ENCODE peak calls at places on chromosomes 4 and X, in four cellular contexts. P is activated T-helper 1 cell treated with anti-CD3 and anti-CD28 coated beads, Interleukin-2, amount 50 U/mL, for 16 hours; M is SHP77; R is HEK293T. O is an unnamed sample.

GRCh38 chr4:100340534-100341364 is 150.5 kb upstream of the DDIT4L start:
- DNase-seq in P (no peak), M (no peak), R (no peak), O (no peak)

GRCh38 chrX:127276326-127276725 is 456.8 kb downstream of the PRR32 start:
- DNase-seq in P (no peak), M (no peak), R (no peak), O (no peak)

GRCh38 chr4:182855877-182856276 is 61.3 kb downstream of the DCTD start:
- DNase-seq in P (no peak), M (no peak), R (no peak), O (no peak)

GRCh38 chr4:118997601-118998000 is 108.9 kb downstream of the SYNPO2 start:
- DNase-seq in P (no peak), M (no peak), R (no peak), O (no peak)

GRCh38 chr4:16122784-16123183 is 39.0 kb upstream of the PROM1 start:
- DNase-seq in P (no peak), M (no peak), R (no peak), O (no peak)

GRCh38 chrX:110341189-110342035 is 17.2 kb upstream of the RTL9 start:
- DNase-seq in P (no peak), M (no peak), R (no peak), O (peak; percentile 72)

GRCh38 chr4:146059865-146060264 is 115.7 kb upstream of the LSM6 start:
- DNase-seq in P (no peak), M (no peak), R (no peak), O (no peak)

GRCh38 chr4:3303445-3303824 is 10.6 kb downstream of the RGS12 start:
- DNase-seq in P (no peak), M (no peak), R (no peak), O (no peak)

GRCh38 chr4:87521757-87522374 is 7.3 kb downstream of the SPARCL1 start:
- DNase-seq in P (no peak), M (no peak), R (no peak), O (peak; percentile 8)

GRCh38 chr4:182533948-182534347 is 290.7 kb downstream of the TENM3 start:
- DNase-seq in P (no peak), M (no peak), R (no peak), O (no peak)

GRCh38 chr4:17814140-17814539 is 3.4 kb downstream of the NCAPG start:
- DNase-seq in P (no peak), M (no peak), R (no peak), O (no peak)

GRCh38 chr4:147639388-147639787 is 22.2 kb downstream of the TMEM184C start:
- DNase-seq in P (no peak), M (no peak), R (no peak), O (no peak)

GRCh38 chr4:126595643-126596042 is 1037.1 kb upstream of the INTU start:
- DNase-seq in P (no peak), M (no peak), R (no peak), O (no peak)

GRCh38 chr4:33649015-33649414 is 2595.3 kb downstream of the ARAP2 start:
- DNase-seq in P (no peak), M (no peak), R (no peak), O (no peak)

GRCh38 chr4:158824425-158825274 is 55.8 kb downstream of the FNIP2 start:
- DNase-seq in P (no peak), M (no peak), R (peak; percentile 21), O (no peak)

GRCh38 chr4:55633903-55634302 is 2.2 kb downstream of the NMU start:
- DNase-seq in P (no peak), M (no peak), R (no peak), O (no peak)

GRCh38 chrX:38806054-38806389 is 4.8 kb downstream of the MID1IP1 start:
- DNase-seq in P (no peak), M (no peak), R (no peak), O (peak; percentile 69)

GRCh38 chr4:28148221-28148620 is 1287.6 kb downstream of the STIM2 start:
- DNase-seq in P (no peak), M (no peak), R (no peak), O (no peak)

GRCh38 chrX:13064599-13065143 is 20.3 kb upstream of the FAM9C start:
- DNase-seq in P (no peak), M (no peak), R (no peak), O (no peak)

O was measured in NCI-H460.